ENCODE peak calls at places on chromosome 2, in five cellular contexts. One of them, this sample, is unnamed.

GRCh38 chr2:3124921-3125760 is 252.5 kb downstream of the EIPR1 start:
- DNase-seq in astrocyte of the cerebellum: no peak
- DNase-seq in cardiac fibroblast: no peak
- DNase-seq in PC-3: no peak
- DNase-seq in BE2C: no peak
- DNase-seq in this sample: no peak

GRCh38 chr2:220880623-220881022 is 691.5 kb downstream of the EPHA4 start:
- DNase-seq in astrocyte of the cerebellum: no peak
- DNase-seq in cardiac fibroblast: no peak
- DNase-seq in PC-3: no peak
- DNase-seq in BE2C: no peak
- DNase-seq in this sample: no peak

GRCh38 chr2:123851281-123851680 is 173.8 kb upstream of the CNTNAP5 start:
- DNase-seq in astrocyte of the cerebellum: no peak
- DNase-seq in cardiac fibroblast: no peak
- DNase-seq in PC-3: no peak
- DNase-seq in BE2C: no peak
- DNase-seq in this sample: no peak

GRCh38 chr2:190837991-190838390 is 42.6 kb upstream of the GLS start:
- DNase-seq in astrocyte of the cerebellum: no peak
- DNase-seq in cardiac fibroblast: no peak
- DNase-seq in PC-3: no peak
- DNase-seq in BE2C: no peak
- DNase-seq in this sample: peak; percentile 17

GRCh38 chr2:60355849-60356261 is 197.6 kb downstream of the BCL11A start:
- DNase-seq in astrocyte of the cerebellum: no peak
- DNase-seq in cardiac fibroblast: no peak
- DNase-seq in PC-3: no peak
- DNase-seq in BE2C: no peak
- DNase-seq in this sample: no peak

GRCh38 chr2:1588994-1589611 is 155.2 kb downstream of the PXDN start:
- DNase-seq in astrocyte of the cerebellum: no peak
- DNase-seq in cardiac fibroblast: no peak
- DNase-seq in PC-3: no peak
- DNase-seq in BE2C: no peak
- DNase-seq in this sample: no peak

GRCh38 chr2:96145028-96145939 is at the start of gene DUSP2:
- DNase-seq in astrocyte of the cerebellum: no peak
- DNase-seq in cardiac fibroblast: peak; percentile 48
- DNase-seq in PC-3: peak; percentile 60
- DNase-seq in BE2C: no peak
- DNase-seq in this sample: peak; percentile 45

GRCh38 chr2:164182116-164182637 is 439.1 kb downstream of the GRB14 start:
- DNase-seq in astrocyte of the cerebellum: no peak
- DNase-seq in cardiac fibroblast: no peak
- DNase-seq in PC-3: no peak
- DNase-seq in BE2C: no peak
- DNase-seq in this sample: no peak

GRCh38 chr2:193480187-193480586 is 1285.5 kb upstream of the TMEFF2 start:
- DNase-seq in astrocyte of the cerebellum: no peak
- DNase-seq in cardiac fibroblast: no peak
- DNase-seq in PC-3: no peak
- DNase-seq in BE2C: no peak
- DNase-seq in this sample: no peak

GRCh38 chr2:47945036-47945781 is 38.9 kb upstream of the FBXO11 start:
- DNase-seq in astrocyte of the cerebellum: no peak
- DNase-seq in cardiac fibroblast: no peak
- DNase-seq in PC-3: no peak
- DNase-seq in BE2C: no peak
- DNase-seq in this sample: no peak

GRCh38 chr2:44171018-44171417 is 2.3 kb downstream of the PPM1B start:
- DNase-seq in astrocyte of the cerebellum: peak; percentile 24
- DNase-seq in cardiac fibroblast: peak; percentile 68
- DNase-seq in PC-3: peak; percentile 69
- DNase-seq in BE2C: no peak
- DNase-seq in this sample: peak; percentile 39

GRCh38 chr2:72745679-72746368 is 80.0 kb downstream of the EXOC6B start:
- DNase-seq in astrocyte of the cerebellum: peak; percentile 62
- DNase-seq in cardiac fibroblast: peak; percentile 87
- DNase-seq in PC-3: peak; percentile 85
- DNase-seq in BE2C: no peak
- DNase-seq in this sample: peak; percentile 65

GRCh38 chr2:64291181-64291580 is 147.0 kb upstream of the PELI1 start:
- DNase-seq in astrocyte of the cerebellum: no peak
- DNase-seq in cardiac fibroblast: peak; percentile 100
- DNase-seq in PC-3: peak; percentile 85
- DNase-seq in BE2C: no peak
- DNase-seq in this sample: peak; percentile 69

GRCh38 chr2:3146175-3146574 is 231.4 kb downstream of the EIPR1 start:
- DNase-seq in astrocyte of the cerebellum: no peak
- DNase-seq in cardiac fibroblast: no peak
- DNase-seq in PC-3: no peak
- DNase-seq in BE2C: no peak
- DNase-seq in this sample: peak; percentile 8

GRCh38 chr2:73985318-73986084 is 791 bp downstream of the TET3 start:
- DNase-seq in astrocyte of the cerebellum: no peak
- DNase-seq in cardiac fibroblast: peak; percentile 60
- DNase-seq in PC-3: peak; percentile 36
- DNase-seq in BE2C: no peak
- DNase-seq in this sample: no peak

GRCh38 chr2:210226186-210226585 is 939 bp upstream of the ACADL start:
- DNase-seq in astrocyte of the cerebellum: no peak
- DNase-seq in cardiac fibroblast: no peak
- DNase-seq in PC-3: no peak
- DNase-seq in BE2C: no peak
- DNase-seq in this sample: peak; percentile 10

GRCh38 chr2:62495777-62496176 is 10.2 kb downstream of the TMEM17 start:
- DNase-seq in astrocyte of the cerebellum: no peak
- DNase-seq in cardiac fibroblast: no peak
- DNase-seq in PC-3: no peak
- DNase-seq in BE2C: no peak
- DNase-seq in this sample: no peak

GRCh38 chr2:9693138-9693520 is 62.3 kb upstream of the YWHAQ start:
- DNase-seq in astrocyte of the cerebellum: no peak
- DNase-seq in cardiac fibroblast: peak; percentile 79
- DNase-seq in PC-3: no peak
- DNase-seq in BE2C: no peak
- DNase-seq in this sample: peak; percentile 86

GRCh38 chr2:196183172-196183473 is 11.7 kb upstream of the STK17B start:
- DNase-seq in astrocyte of the cerebellum: no peak
- DNase-seq in cardiac fibroblast: no peak
- DNase-seq in PC-3: no peak
- DNase-seq in BE2C: no peak
- DNase-seq in this sample: no peak

GRCh38 chr2:101032100-101032776 is 30.1 kb downstream of the RPL31 start:
- DNase-seq in astrocyte of the cerebellum: no peak
- DNase-seq in cardiac fibroblast: no peak
- DNase-seq in PC-3: no peak
- DNase-seq in BE2C: no peak
- DNase-seq in this sample: no peak

GRCh38 chr2:63735263-63735662 is 106.4 kb upstream of the UGP2 start:
- DNase-seq in astrocyte of the cerebellum: no peak
- DNase-seq in cardiac fibroblast: peak; percentile 67
- DNase-seq in PC-3: peak; percentile 49
- DNase-seq in BE2C: no peak
- DNase-seq in this sample: peak; percentile 40

GRCh38 chr2:181123798-181124217 is 143.4 kb downstream of the UBE2E3 start:
- DNase-seq in astrocyte of the cerebellum: no peak
- DNase-seq in cardiac fibroblast: peak; percentile 87
- DNase-seq in PC-3: no peak
- DNase-seq in BE2C: no peak
- DNase-seq in this sample: no peak

GRCh38 chr2:239339726-239340654 is 60.8 kb downstream of the HDAC4 start:
- DNase-seq in astrocyte of the cerebellum: no peak
- DNase-seq in cardiac fibroblast: no peak
- DNase-seq in PC-3: no peak
- DNase-seq in BE2C: no peak
- DNase-seq in this sample: no peak

GRCh38 chr2:33011941-33012340 is 65.2 kb downstream of the LTBP1 start:
- DNase-seq in astrocyte of the cerebellum: no peak
- DNase-seq in cardiac fibroblast: peak; percentile 50
- DNase-seq in PC-3: peak; percentile 71
- DNase-seq in BE2C: no peak
- DNase-seq in this sample: no peak

GRCh38 chr2:29097569-29097968 is 17.6 kb upstream of the CLIP4 start:
- DNase-seq in astrocyte of the cerebellum: no peak
- DNase-seq in cardiac fibroblast: no peak
- DNase-seq in PC-3: no peak
- DNase-seq in BE2C: no peak
- DNase-seq in this sample: no peak

GRCh38 chr2:29096969-29097368 is 18.2 kb upstream of the CLIP4 start:
- DNase-seq in astrocyte of the cerebellum: no peak
- DNase-seq in cardiac fibroblast: no peak
- DNase-seq in PC-3: no peak
- DNase-seq in BE2C: no peak
- DNase-seq in this sample: no peak

GRCh38 chr2:29105375-29105774 is 9.8 kb upstream of the CLIP4 start:
- DNase-seq in astrocyte of the cerebellum: no peak
- DNase-seq in cardiac fibroblast: no peak
- DNase-seq in PC-3: no peak
- DNase-seq in BE2C: no peak
- DNase-seq in this sample: no peak

GRCh38 chr2:29104589-29105164 is 10.5 kb upstream of the CLIP4 start:
- DNase-seq in astrocyte of the cerebellum: no peak
- DNase-seq in cardiac fibroblast: no peak
- DNase-seq in PC-3: no peak
- DNase-seq in BE2C: no peak
- DNase-seq in this sample: no peak

DNA sequence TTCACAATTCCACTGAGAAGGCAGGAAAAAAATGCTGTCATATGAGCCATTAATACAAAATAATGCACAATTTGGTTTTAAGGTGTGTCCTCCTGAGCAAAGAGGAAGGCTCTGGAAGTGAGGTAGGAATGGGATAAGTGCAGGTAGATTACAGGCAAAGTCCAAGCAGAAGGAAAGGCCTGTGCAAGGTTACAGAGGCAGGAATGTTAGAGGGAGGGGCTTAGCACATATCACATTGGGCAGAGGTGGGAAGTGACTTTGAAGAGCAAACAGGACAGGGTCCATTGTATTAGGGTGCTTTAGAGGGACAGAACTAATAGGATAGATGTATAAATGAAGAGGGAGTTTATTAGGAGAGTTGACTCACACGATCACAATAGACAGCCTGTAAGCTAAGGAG is 14.7 kb upstream of the CLIP4 start:
- DNase-seq in astrocyte of the cerebellum: no peak
- DNase-seq in cardiac fibroblast: no peak
- DNase-seq in PC-3: no peak
- DNase-seq in BE2C: no peak
- DNase-seq in this sample: no peak
- H3K4me3 ChIP-seq in astrocyte of the cerebellum: no peak overlapping the region
- H3K4me3 ChIP-seq in cardiac fibroblast: no peak overlapping the region
- H3K4me3 ChIP-seq in PC-3: no peak overlapping the region
- H3K4me3 ChIP-seq in BE2C: no peak overlapping the region
- H3K4me3 ChIP-seq in this sample: no peak overlapping the region

DNA sequence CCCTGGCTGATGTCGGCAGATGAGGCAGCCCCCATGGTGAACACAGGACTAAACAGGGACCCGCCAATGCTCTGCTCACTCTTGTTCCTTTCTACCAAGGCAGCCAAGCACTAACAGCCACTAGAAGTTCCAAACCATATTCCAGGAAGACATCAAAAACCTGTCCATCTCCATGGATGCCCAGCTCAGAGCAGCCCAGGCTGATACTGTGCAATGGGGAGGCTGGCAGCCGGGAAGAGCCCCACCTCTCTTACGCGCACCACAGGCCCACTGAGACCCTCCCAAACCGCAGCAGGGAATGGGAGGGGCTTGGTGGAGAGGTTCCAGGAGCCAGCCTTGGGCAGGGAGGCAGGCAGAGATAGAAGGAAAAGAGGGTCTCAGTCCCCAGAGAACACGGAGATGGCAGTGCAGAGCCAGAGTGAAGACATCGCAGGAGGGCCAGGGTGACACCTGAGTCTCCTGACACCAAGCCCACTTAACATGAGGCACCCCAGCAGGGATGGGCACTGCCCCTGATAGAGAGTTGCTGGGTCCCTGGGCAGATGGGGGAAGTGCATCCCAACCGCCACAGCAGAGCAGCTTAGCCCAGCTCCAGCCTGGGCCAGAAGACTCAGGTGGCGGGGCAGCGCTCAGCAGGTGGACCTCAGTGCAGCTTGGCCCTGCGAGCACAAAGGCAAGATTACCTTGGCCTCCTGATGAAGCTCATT is 3.4 kb downstream of the HS6ST1 start:
- DNase-seq in astrocyte of the cerebellum: no peak
- DNase-seq in cardiac fibroblast: no peak
- DNase-seq in PC-3: no peak
- DNase-seq in BE2C: no peak
- DNase-seq in this sample: no peak
- H3K4me3 ChIP-seq in astrocyte of the cerebellum: peak overlapping the region; percentile 85
- H3K4me3 ChIP-seq in cardiac fibroblast: no peak overlapping the region
- H3K4me3 ChIP-seq in PC-3: no peak overlapping the region
- H3K4me3 ChIP-seq in BE2C: peak overlapping the region; percentile 8
- H3K4me3 ChIP-seq in this sample: peak overlapping the region; percentile 85

GRCh38 chr2:97913846-97914245 is 81.9 kb downstream of the TMEM131 start:
- DNase-seq in astrocyte of the cerebellum: no peak
- DNase-seq in cardiac fibroblast: no peak
- DNase-seq in PC-3: no peak
- DNase-seq in BE2C: no peak
- DNase-seq in this sample: no peak
- H3K4me3 ChIP-seq in astrocyte of the cerebellum: no peak overlapping the region
- H3K4me3 ChIP-seq in cardiac fibroblast: no peak overlapping the region
- H3K4me3 ChIP-seq in PC-3: no peak overlapping the region
- H3K4me3 ChIP-seq in BE2C: no peak overlapping the region
- H3K4me3 ChIP-seq in this sample: no peak overlapping the region

GRCh38 chr2:241001413-241002274 is 3.2 kb downstream of the SNED1 start:
- DNase-seq in astrocyte of the cerebellum: no peak
- DNase-seq in cardiac fibroblast: no peak
- DNase-seq in PC-3: no peak
- DNase-seq in BE2C: no peak
- DNase-seq in this sample: no peak
- H3K4me3 ChIP-seq in astrocyte of the cerebellum: no peak overlapping the region
- H3K4me3 ChIP-seq in cardiac fibroblast: no peak overlapping the region
- H3K4me3 ChIP-seq in PC-3: no peak overlapping the region
- H3K4me3 ChIP-seq in BE2C: no peak overlapping the region
- H3K4me3 ChIP-seq in this sample: peak overlapping the region; percentile 67

GRCh38 chr2:120348134-120349103 is 2.5 kb downstream of the INHBB start:
- DNase-seq in astrocyte of the cerebellum: no peak
- DNase-seq in cardiac fibroblast: no peak
- DNase-seq in PC-3: peak; percentile 85
- DNase-seq in BE2C: no peak
- DNase-seq in this sample: no peak
- H3K4me3 ChIP-seq in astrocyte of the cerebellum: no peak overlapping the region
- H3K4me3 ChIP-seq in cardiac fibroblast: no peak overlapping the region
- H3K4me3 ChIP-seq in PC-3: peak overlapping the region; percentile 90
- H3K4me3 ChIP-seq in BE2C: no peak overlapping the region
- H3K4me3 ChIP-seq in this sample: no peak overlapping the region

DNA sequence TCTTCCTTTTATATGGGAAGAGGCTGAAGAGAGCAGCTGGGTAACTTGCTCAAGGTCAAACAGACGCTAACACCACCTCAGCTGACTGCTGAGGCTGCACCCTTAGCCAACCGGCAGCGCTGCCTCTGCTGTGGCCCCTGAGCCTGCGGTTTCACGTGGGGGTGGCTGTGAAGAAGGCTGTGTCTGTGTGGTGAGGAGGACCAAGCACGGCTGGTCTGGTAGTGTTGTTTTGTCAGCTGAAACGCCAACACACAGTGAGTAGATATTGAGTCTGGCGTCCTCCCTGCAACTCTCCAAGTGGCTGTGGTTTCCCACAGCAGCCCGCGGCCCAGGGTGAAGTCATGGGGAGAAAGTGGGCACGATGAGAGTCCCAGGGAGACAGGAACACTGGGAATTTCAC is 69.6 kb downstream of the THNSL2 start:
- DNase-seq in astrocyte of the cerebellum: no peak
- DNase-seq in cardiac fibroblast: no peak
- DNase-seq in PC-3: no peak
- DNase-seq in BE2C: no peak
- DNase-seq in this sample: no peak
- H3K4me3 ChIP-seq in astrocyte of the cerebellum: no peak overlapping the region
- H3K4me3 ChIP-seq in cardiac fibroblast: no peak overlapping the region
- H3K4me3 ChIP-seq in PC-3: no peak overlapping the region
- H3K4me3 ChIP-seq in BE2C: no peak overlapping the region
- H3K4me3 ChIP-seq in this sample: no peak overlapping the region